ENCODE peak calls at places on chromosomes 1 and 21, in ten cellular contexts. U, Z, H, N, S, J, K, C, T and P are unnamed samples.
A peak's percentile ranks its signal among the peaks of the same experiment; 100 is the strongest.

GRCh38 chr1:180160362-180160761 is 5.7 kb downstream of the QSOX1 start:
- DNase-seq in S (no peak), C (no peak), K (no peak), U (no peak), J (no peak), T (no peak), Z (no peak), H (no peak), N (no peak), P (no peak)

GRCh38 chr1:245901037-245901436 is 606.0 kb downstream of the SMYD3 start:
- DNase-seq in Z (no peak), H (no peak), N (no peak), T (no peak), U (no peak), S (no peak), J (no peak), K (no peak), C (no peak), P (no peak)

GRCh38 chr1:159879977-159880376 is 17.5 kb upstream of the VSIG8 start:
- DNase-seq in N (no peak), J (no peak), S (no peak), H (no peak), T (no peak), U (no peak), C (no peak), K (no peak), Z (no peak), P (no peak)

GRCh38 chr1:3902546-3902945 is 2.5 kb upstream of the C1orf174 start:
- DNase-seq in J (no peak), U (no peak), H (no peak), T (no peak), K (no peak), N (no peak), S (no peak), Z (no peak), C (no peak), P (no peak)

GRCh38 chr1:29679828-29680558 is 443.7 kb downstream of the PTPRU start:
- DNase-seq in J (no peak), S (no peak), C (no peak), U (no peak), Z (no peak), K (no peak), H (no peak), N (peak; percentile 25), T (no peak), P (no peak)

GRCh38 chr21:43210454-43211084 is 41.8 kb downstream of the CRYAA start:
- DNase-seq in U (no peak), N (peak; percentile 20), J (no peak), T (no peak), C (peak; percentile 16), S (no peak), Z (no peak), K (no peak), H (peak; percentile 13), P (no peak)

GRCh38 chr1:2152914-2153313 is 41.7 kb downstream of the FAAP20 start:
- DNase-seq in J (no peak), K (no peak), H (no peak), T (no peak), N (no peak), C (no peak), U (no peak), Z (no peak), S (no peak), P (no peak)

GRCh38 chr1:160739098-160739511 is at the start of gene SLAMF7:
- DNase-seq in Z (no peak), C (no peak), T (no peak), J (no peak), U (no peak), S (no peak), N (no peak), K (no peak), H (no peak), P (no peak)

GRCh38 chr1:101253976-101254660 is 17.3 kb downstream of the S1PR1 start:
- DNase-seq in U (no peak), C (no peak), K (no peak), J (no peak), H (no peak), S (no peak), T (no peak), N (no peak), Z (no peak), P (no peak)

GRCh38 chr21:46189213-46189958 is 5.1 kb upstream of the SPATC1L start:
- DNase-seq in T (no peak), H (peak; percentile 19), C (peak; percentile 20), Z (no peak), S (no peak), J (no peak), N (no peak), K (no peak), U (no peak), P (no peak)

GRCh38 chr1:25028910-25029599 is 99.0 kb upstream of the RUNX3 start:
- DNase-seq in K (no peak), J (peak; percentile 34), C (no peak), S (no peak), H (no peak), T (no peak), Z (no peak), U (no peak), N (no peak), P (no peak)

GRCh38 chr21:31526040-31526439 is 133.5 kb upstream of the SOD1 start:
- DNase-seq in U (no peak), J (no peak), C (no peak), N (no peak), S (no peak), Z (no peak), K (no peak), H (no peak), T (no peak), P (no peak)

GRCh38 chr21:39612233-39613028 is at the start of gene B3GALT5:
- DNase-seq in C (peak; percentile 58), Z (no peak), K (peak; percentile 67), H (peak; percentile 33), S (no peak), J (peak; percentile 32), U (no peak), N (no peak), T (peak; percentile 15), P (peak; percentile 37)
- H3K4me3 ChIP-seq in C (peak within 1 kb of the TSS; percentile 39), Z (peak within 1 kb of the TSS; percentile 32), K (peak within 1 kb of the TSS; percentile 21), H (peak within 1 kb of the TSS; percentile 27), S (peak within 1 kb of the TSS; percentile 19), J (no peak within 1 kb of the TSS), U (no peak within 1 kb of the TSS), N (peak within 1 kb of the TSS; percentile 44), T (peak within 1 kb of the TSS; percentile 59), P (peak within 1 kb of the TSS; percentile 87)

DNA sequence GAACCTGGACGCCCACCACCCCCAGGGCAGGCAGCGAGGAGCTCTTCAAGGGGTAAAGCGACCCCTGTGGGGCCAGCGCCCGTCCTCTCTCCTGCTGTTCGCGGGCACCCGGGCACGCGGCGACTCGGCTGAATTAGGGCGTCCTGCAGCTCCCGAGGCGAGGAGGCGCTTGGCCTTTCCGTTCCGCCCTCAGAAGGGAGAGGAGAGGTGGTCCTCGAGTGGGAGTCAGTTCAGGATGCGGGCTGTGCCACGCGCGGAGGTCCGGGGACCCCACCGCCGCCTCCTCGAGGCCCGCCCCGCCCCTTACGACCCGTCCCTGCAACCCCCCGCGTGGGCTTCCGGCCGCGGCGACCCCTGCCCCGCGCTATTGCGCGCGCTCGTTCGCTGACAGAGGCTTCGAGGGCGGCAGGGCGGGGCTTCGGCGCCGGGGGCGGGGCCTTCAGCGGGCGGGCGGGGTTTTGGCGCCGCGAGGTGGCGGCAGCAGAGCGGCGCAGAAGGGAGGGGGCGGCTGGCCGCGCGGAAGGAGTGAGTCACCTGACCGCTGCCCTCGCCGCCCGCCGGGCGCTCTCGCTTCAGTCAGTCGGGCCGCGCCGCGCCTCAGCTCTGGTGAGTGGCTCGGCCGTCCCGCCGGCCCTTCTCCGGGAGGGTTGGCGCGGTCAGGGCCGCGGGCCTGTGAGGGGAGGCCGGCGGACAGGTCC is at the start of gene BACH1:
- DNase-seq in N (peak; percentile 93), J (peak; percentile 88), T (peak; percentile 59), U (peak; percentile 76), Z (peak; percentile 86), C (peak; percentile 92), H (peak; percentile 91), K (peak; percentile 98), S (peak; percentile 85), P (peak; percentile 43)
- H3K4me1 ChIP-seq in N (peaks cover 43% of the 10 kb centered on the region), J (peaks cover 38% of the 10 kb centered on the region), T (peaks cover 10% of the 10 kb centered on the region), U (peaks cover 19% of the 10 kb centered on the region), Z (peaks cover 41% of the 10 kb centered on the region), C (peaks cover 15% of the 10 kb centered on the region), H (peaks cover 11% of the 10 kb centered on the region), K (peaks cover 40% of the 10 kb centered on the region), S (no peaks in the 10 kb centered on the region), P (peaks cover 2% of the 10 kb centered on the region)

DNA sequence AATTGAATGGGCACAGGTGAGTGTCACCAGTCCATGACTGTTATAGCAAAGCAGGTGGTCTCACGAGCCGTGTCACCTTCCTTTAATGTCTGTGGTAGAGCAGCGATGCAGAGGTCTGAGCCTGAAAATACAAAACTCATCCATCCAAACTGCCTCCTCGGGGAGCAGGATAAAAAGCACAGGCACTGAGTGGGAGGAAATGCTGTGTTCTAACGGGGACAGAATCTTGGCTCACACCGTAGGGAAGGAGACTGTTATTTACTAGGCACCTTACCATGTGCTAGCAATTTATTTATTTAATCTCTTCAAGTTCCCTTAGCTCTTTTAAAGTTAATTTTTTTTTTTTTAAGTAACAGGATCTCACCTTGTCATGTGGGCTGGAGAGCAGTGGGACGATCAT is 1.2 kb downstream of the ASCL5 start:
- DNase-seq in T (no peak), K (no peak), Z (no peak), C (no peak), S (peak; percentile 62), N (no peak), U (no peak), J (no peak), H (no peak), P (no peak)
- H3K27ac ChIP-seq in T (no peak overlapping the region), K (no peak overlapping the region), Z (no peak overlapping the region), C (no peak overlapping the region), S (peak overlapping the region; percentile 66), N (no peak overlapping the region), U (no peak overlapping the region), J (no peak overlapping the region), H (peak overlapping the region; percentile 45), P (no peak overlapping the region)

DNA sequence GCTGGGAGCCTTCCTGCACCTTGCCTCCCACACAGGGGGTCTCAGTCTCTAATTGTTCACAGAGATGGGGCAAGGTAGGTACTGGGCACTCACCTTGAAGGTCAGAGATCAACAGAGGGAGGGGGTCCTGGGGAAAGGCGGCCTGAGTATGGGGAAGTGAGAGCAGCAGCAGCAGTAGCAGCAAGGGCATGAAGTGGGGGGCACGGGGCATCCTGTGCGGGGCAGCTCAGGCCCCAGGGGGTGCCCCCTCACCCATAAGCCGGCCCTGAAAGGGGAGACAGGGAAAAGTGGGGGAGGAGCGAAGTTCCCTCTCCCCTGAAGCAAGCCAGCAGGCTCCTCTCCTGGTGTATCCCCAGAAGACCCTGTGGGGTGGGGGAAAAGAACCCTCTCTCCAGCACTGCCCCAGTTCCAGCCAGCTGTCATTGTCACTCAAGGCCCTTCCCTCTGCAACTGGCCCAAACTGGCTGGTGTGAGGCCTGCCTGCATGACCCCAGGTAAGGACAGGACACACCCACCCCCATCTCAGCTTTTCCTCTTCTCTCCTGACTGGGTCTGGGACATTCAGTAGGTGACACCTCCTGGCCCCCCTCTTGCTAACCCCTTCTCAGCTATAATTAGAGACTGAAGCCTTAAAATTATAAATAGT is 3.9 kb downstream of the SEMA6C start:
- DNase-seq in N (no peak), Z (no peak), J (no peak), U (no peak), S (no peak), K (no peak), T (no peak), C (no peak), H (no peak), P (no peak)
- H3K4me3 ChIP-seq in N (no peak overlapping the region), Z (no peak overlapping the region), J (no peak overlapping the region), U (no peak overlapping the region), S (no peak overlapping the region), K (no peak overlapping the region), T (no peak overlapping the region), C (no peak overlapping the region), H (no peak overlapping the region), P (no peak overlapping the region)